ENCODE peak calls at places on chromosome 1, in five cellular contexts. Y is RPMI8226; U is H4; H is stimulated activated effector memory CD8-positive, alpha-beta T cell treated with anti-CD3 and anti-CD28 coated beads, Interleukin-12 subunit alpha, Interleukin-12 subunit beta, amount 100 ng/mL, for 72 hours; L is stimulated activated CD8-positive, alpha-beta memory T cell treated with anti-CD3 and anti-CD28 coated beads, Interleukin-4, amount 100 ng/mL, for 1 hour. Z is an unnamed sample.

GRCh38 chr1:172902861-172903381 is 147.8 kb downstream of the TNFSF18 start:
- DNase-seq in Y (no peak), U (peak), H (no peak), L (no peak), Z (peak)

GRCh38 chr1:186236921-186237320 is 138.1 kb downstream of the TPR start:
- DNase-seq in Y (no peak), U (peak), H (no peak), L (no peak), Z (peak)

GRCh38 chr1:42952353-42953001 is 6.2 kb downstream of the SLC2A1 start:
- DNase-seq in Y (peak), U (no peak), H (no peak), L (no peak), Z (peak)

GRCh38 chr1:47679301-47679751 is 241.5 kb downstream of the FOXD2 start:
- DNase-seq in Y (peak), U (no peak), H (no peak), L (no peak), Z (peak)

GRCh38 chr1:67393737-67394136 is 36.5 kb downstream of the SERBP1 start:
- DNase-seq in Y (no peak), U (no peak), H (no peak), L (no peak), Z (no peak)

GRCh38 chr1:41742219-41742618 is 176.5 kb downstream of the HIVEP3 start:
- DNase-seq in Y (no peak), U (no peak), H (no peak), L (no peak), Z (peak)

GRCh38 chr1:148372731-148373130 is 110.4 kb downstream of the PPIAL4G start:
- DNase-seq in Y (no peak), U (no peak), H (no peak), L (no peak), Z (peak)

GRCh38 chr1:67552336-67552759 is 122.1 kb upstream of the SERBP1 start:
- DNase-seq in Y (peak), U (no peak), H (no peak), L (no peak), Z (peak)

GRCh38 chr1:114719424-114719787 is 2.8 kb upstream of the NRAS start:
- DNase-seq in Y (no peak), U (no peak), H (no peak), L (no peak), Z (peak)

GRCh38 chr1:246544001-246544400 is 22.1 kb downstream of the TFB2M start:
- DNase-seq in Y (no peak), U (no peak), H (no peak), L (no peak), Z (no peak)

GRCh38 chr1:89827330-89827729 is 6.5 kb downstream of the LRRC8D start:
- DNase-seq in Y (no peak), U (no peak), H (no peak), L (no peak), Z (no peak)

GRCh38 chr1:153963850-153964331 is 554 bp upstream of the SLC39A1 start:
- DNase-seq in Y (peak), U (no peak), H (no peak), L (no peak), Z (peak)

GRCh38 chr1:238252033-238252802 is 361.5 kb upstream of the ZP4 start:
- DNase-seq in Y (peak), U (peak), H (no peak), L (no peak), Z (peak)

Z was measured in M059J.